ENCODE peak calls at places on chromosomes 5 and 9, in four cellular contexts. S is IMR-90, W is H1, M is neuronal stem cell. E is an unnamed sample.

GRCh38 chr5:157520911-157521703 is 54.5 kb downstream of the ADAM19 start:
- DNase-seq in S (peak), W (no peak), M (no peak), E (peak)

GRCh38 chr9:14343236-14343947 is 29.5 kb upstream of the NFIB start:
- DNase-seq in S (no peak), W (no peak), M (no peak), E (no peak)

GRCh38 chr5:148966348-148966747 is 96.5 kb downstream of the SH3TC2 start:
- DNase-seq in S (no peak), W (no peak), M (no peak), E (peak)

GRCh38 chr9:21524099-21524830 is 42.2 kb upstream of the IFNE start:
- DNase-seq in S (no peak), W (no peak), M (no peak), E (no peak)

GRCh38 chr9:130994546-130995398 is 14.2 kb upstream of the LAMC3 start:
- DNase-seq in S (no peak), W (no peak), M (no peak), E (no peak)

GRCh38 chr5:4880304-4880741 is 259.8 kb upstream of the ADAMTS16 start:
- DNase-seq in S (no peak), W (no peak), M (no peak), E (no peak)

GRCh38 chr9:84856181-84856632 is 186.7 kb downstream of the NTRK2 start:
- DNase-seq in S (no peak), W (no peak), M (no peak), E (no peak)

GRCh38 chr5:83306572-83307241 is 164.8 kb upstream of the VCAN start:
- DNase-seq in S (peak), W (no peak), M (no peak), E (no peak)

GRCh38 chr5:43855418-43855817 is 252.4 kb downstream of the NNT start:
- DNase-seq in S (no peak), W (no peak), M (no peak), E (no peak)

GRCh38 chr5:156481741-156482140 is 154.8 kb downstream of the SGCD start:
- DNase-seq in S (peak), W (no peak), M (no peak), E (no peak)

GRCh38 chr9:136983167-136983566 is 374 bp downstream of the LCNL1 start:
- DNase-seq in S (no peak), W (no peak), M (no peak), E (no peak)

GRCh38 chr5:94670726-94671125 is 52.3 kb downstream of the SLF1 start:
- DNase-seq in S (peak), W (no peak), M (no peak), E (no peak)

GRCh38 chr9:26169684-26170083 is 491.4 kb upstream of the TUSC1 start:
- DNase-seq in S (peak), W (no peak), M (no peak), E (no peak)

GRCh38 chr9:32603914-32604852 is 31.2 kb upstream of the NDUFB6 start:
- DNase-seq in S (no peak), W (no peak), M (no peak), E (peak)

GRCh38 chr5:91503321-91503720 is 120.2 kb upstream of the ARRDC3 start:
- DNase-seq in S (no peak), W (no peak), M (no peak), E (no peak)

GRCh38 chr5:117487556-117487955 is 912.9 kb upstream of the SEMA6A start:
- DNase-seq in S (no peak), W (no peak), M (no peak), E (no peak)

GRCh38 chr9:96566401-96567202 is 53.0 kb downstream of the CDC14B start:
- DNase-seq in S (no peak), W (peak), M (peak), E (peak)

GRCh38 chr5:33072700-33073099 is 361.6 kb downstream of the NPR3 start:
- DNase-seq in S (peak), W (no peak), M (no peak), E (no peak)

GRCh38 chr5:128586848-128587247 is 48.8 kb upstream of the FBN2 start:
- DNase-seq in S (peak), W (no peak), M (no peak), E (no peak)

GRCh38 chr9:137085918-137086530 is 761 bp upstream of the MAN1B1 start:
- DNase-seq in S (no peak), W (no peak), M (no peak), E (peak)

GRCh38 chr5:53362521-53362941 is 117.9 kb upstream of the FST start:
- DNase-seq in S (peak), W (no peak), M (no peak), E (peak)

GRCh38 chr5:13378073-13378472 is 566.4 kb downstream of the DNAH5 start:
- DNase-seq in S (peak), W (no peak), M (no peak), E (no peak)

GRCh38 chr9:91857291-91857781 is 92.7 kb downstream of the ROR2 start:
- DNase-seq in S (peak), W (no peak), M (peak), E (no peak)

GRCh38 chr5:149403923-149404745 is 25.0 kb upstream of the IL17B start:
- DNase-seq in S (peak), W (no peak), M (no peak), E (peak)

GRCh38 chr5:117318528-117318927 is 743.9 kb upstream of the SEMA6A start:
- DNase-seq in S (no peak), W (peak), M (no peak), E (no peak)

GRCh38 chr9:36137392-36138004 is 965 bp downstream of the GLIPR2 start:
- DNase-seq in S (peak), W (no peak), M (no peak), E (peak)

GRCh38 chr5:177491429-177491945 is 5.9 kb downstream of the PDLIM7 start:
- DNase-seq in S (no peak), W (no peak), M (peak), E (peak)

GRCh38 chr5:56534102-56534501 is 281.2 kb upstream of the MAP3K1 start:
- DNase-seq in S (no peak), W (no peak), M (no peak), E (peak)

GRCh38 chr9:95611354-95611753 is 94.6 kb upstream of the PTCH1 start:
- DNase-seq in S (no peak), W (no peak), M (no peak), E (no peak)

GRCh38 chr9:94971378-94972131 is 245.1 kb downstream of the AOPEP start:
- DNase-seq in S (no peak), W (no peak), M (no peak), E (no peak)

GRCh38 chr5:154860123-154860522 is 1.7 kb downstream of the CNOT8 start:
- DNase-seq in S (peak), W (no peak), M (no peak), E (peak)

GRCh38 chr5:41517909-41518308 is 7.5 kb upstream of the PLCXD3 start:
- DNase-seq in S (peak), W (no peak), M (no peak), E (peak)

DNA sequence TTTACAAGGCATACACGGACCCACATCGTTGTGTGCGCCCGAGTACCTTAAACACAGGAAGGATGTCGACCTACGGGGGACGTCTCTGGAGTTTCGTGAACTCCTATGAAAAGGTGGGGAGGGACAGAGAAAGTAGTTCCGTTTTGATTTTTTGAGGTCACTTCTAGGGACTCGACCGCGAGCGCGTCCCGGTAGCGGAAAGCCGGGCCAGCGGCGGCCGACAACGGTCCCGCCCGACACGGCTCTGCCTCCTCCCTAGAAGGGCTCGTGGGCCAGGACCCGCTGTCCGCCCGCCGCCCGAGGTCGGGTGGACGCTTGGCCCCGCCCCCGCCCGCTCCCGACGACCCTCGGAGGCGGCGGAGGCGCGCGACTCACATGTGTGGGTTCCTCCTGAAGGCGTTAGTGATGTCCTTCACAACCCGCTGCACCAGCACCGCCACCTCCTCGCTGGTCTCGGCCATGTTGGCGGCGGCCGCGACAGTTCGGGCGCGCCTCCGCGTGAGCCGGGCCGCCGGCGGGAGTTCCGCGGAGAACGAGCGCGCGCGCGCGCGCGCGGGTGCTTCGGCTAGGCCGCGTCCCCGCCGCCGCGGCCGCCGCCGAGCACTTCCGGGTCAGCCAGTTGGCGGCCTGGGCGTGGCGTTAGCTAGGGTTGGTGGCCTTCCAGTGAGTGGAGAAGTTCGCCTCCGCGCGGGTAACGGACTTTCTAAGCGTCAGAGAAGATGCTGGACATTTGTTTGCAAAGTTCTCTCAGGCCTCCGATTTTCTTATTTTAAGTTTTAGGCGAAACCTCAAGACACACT is at the start of gene PTAR1:
- DNase-seq in S (peak), W (peak), M (peak), E (peak)
- H2AK5ac ChIP-seq in S (peak), W (no peak), M (no peak), E (no peak)

DNA sequence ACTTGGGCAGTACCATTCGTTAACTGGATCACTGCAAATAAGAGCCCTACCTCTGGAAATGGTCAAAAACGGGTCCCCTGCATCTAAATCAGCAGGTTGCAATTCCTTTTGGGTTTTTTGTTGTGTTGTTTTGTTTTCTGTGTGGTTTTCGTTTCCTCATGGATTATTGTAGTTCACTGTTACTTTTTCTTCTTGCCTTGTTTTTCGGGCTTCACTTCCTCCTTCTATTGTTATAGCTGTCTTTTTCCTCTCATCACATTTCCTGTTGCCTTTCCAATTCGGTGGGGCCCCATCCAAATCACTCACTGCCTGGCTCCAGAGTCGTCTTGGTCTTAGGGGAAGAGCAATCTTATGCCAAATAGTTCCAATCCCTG is 8.7 kb upstream of the SSBP2 start:
- DNase-seq in S (no peak), W (no peak), M (no peak), E (no peak)
- H3K9ac ChIP-seq in S (no peak), W (no peak), M (no peak), E (no peak)

DNA sequence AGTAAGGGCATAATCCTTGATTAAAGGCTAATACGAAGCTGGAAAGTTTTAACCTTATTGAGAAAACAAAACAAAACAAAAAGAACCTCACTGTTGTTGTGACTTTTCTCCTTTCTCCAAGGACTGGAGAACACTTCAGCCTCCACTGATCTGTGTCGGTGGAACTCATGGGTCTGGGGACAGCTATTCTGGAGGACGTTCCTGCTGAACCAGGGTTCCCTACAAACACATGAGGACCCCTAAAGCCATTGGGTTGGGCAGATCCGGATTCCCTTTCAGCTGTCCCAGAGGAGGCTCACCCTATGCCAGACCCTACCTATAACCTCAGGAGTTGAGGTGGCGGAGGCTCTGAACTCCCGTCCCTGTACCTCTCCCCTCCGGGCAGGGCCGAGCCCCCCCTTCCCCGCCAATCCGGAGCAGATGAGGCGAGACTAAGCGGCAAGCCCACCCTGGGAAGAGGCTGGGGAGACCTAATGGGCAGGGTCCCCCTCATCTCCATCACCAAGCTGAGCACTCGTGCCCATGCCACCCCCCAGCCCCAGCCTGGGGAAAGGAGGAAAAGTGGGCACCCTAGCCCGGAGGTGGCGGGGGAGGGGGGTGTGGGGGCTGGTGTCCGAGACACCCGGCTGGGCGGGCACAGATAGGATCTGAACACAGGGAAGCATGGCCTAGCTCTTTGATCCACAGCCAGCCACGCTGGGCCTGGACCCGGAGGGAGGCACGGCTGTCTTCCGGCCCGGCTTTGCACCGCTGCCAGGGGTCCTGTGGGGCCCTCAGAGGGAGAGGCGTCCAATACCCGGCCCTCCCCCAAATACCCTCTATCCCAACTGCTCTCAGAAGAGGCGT is 1.5 kb upstream of the TCF7 start:
- DNase-seq in S (no peak), W (no peak), M (no peak), E (no peak)
- H2AK5ac ChIP-seq in S (no peak), W (no peak), M (peak), E (no peak)

GRCh38 chr5:79236970-79237734 is 1.2 kb downstream of the JMY start:
- DNase-seq in S (peak), W (no peak), M (peak), E (peak)

GRCh38 chr5:79235578-79236363 is at the start of gene JMY:
- DNase-seq in S (peak), W (peak), M (peak), E (peak)

GRCh38 chr5:79236364-79236969 is 536 bp downstream of the JMY start:
- DNase-seq in S (peak), W (no peak), M (peak), E (no peak)

GRCh38 chr5:79240561-79240960 is 4.6 kb downstream of the JMY start:
- DNase-seq in S (no peak), W (no peak), M (no peak), E (no peak)

DNA sequence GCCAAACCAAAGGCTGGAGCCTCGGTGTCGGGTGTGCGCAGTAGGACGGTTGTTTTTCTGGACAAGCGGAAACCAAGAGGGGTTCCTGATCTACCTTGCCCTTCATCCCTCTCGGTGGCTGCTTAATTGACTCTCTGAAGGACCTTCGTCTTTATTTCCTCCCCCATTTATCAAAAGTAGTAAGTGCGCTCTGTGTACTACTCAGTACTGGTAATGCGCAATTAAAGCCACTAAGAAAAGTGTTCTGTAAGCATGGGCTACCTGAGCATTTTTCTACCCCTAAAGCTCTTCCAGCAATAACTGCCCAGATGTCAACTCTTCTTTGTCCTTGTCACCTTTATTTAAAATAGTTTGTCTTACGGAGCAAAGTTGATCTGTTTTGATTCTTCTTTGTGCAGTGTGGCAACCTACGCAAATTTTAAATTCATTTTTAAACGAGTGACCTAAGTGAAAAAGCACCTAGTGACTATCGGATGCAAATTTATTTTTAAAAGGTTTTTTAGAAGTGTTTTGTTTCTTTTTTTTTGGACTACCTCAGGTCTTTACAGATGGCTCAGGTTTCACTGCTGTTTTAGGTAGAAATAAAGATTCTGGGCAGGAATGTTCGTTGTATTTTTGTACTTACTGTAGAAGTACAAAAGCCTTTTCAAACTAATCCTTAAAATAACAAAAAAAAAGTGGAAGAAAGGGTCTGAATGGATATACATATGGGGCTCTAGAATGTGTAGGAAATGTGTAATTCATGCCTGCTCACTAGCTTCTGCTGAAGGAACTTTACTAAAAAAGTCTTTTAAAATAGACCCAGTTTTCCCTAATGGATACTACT is 2.0 kb downstream of the JMY start:
- DNase-seq in S (no peak), W (no peak), M (no peak), E (no peak)
- H3K9ac ChIP-seq in S (no peak), W (peak), M (no peak), E (no peak)

GRCh38 chr9:108219664-108220063 is 636.1 kb downstream of the ACTL7B start:
- DNase-seq in S (no peak), W (no peak), M (no peak), E (no peak)
- H2AK5ac ChIP-seq in S (no peak), W (no peak), M (no peak), E (no peak)

GRCh38 chr5:179918742-179919486 is 11.2 kb upstream of the TBC1D9B start:
- DNase-seq in S (no peak), W (no peak), M (no peak), E (no peak)
- H3K9ac ChIP-seq in S (no peak), W (no peak), M (no peak), E (no peak)

GRCh38 chr9:121518634-121519033 is 19.0 kb upstream of the GGTA1 start:
- DNase-seq in S (no peak), W (no peak), M (no peak), E (no peak)
- H2AK5ac ChIP-seq in S (no peak), W (no peak), M (no peak), E (no peak)

E was measured in trophoblast cell.